ENCODE peak calls at places on chromosome 9, in seven cellular contexts. V is osteoblast, T is MCF 10A, R is AG09319, Y is natural killer cell, U is nephron progenitor cell, A is tibial nerve. W is an unnamed sample.

GRCh38 chr9:120456218-120456617 is 123.7 kb downstream of the CDK5RAP2 start:
- DNase-seq in V (no peak), T (no peak), R (no peak), Y (no peak), U (no peak), A (no peak), W (no peak)

GRCh38 chr9:106800691-106801090 is 62.3 kb upstream of the ZNF462 start:
- DNase-seq in V (no peak), T (peak), R (no peak), Y (no peak), U (no peak), A (no peak), W (no peak)

GRCh38 chr9:93952784-93953491 is 2.2 kb downstream of the BARX1 start:
- DNase-seq in V (no peak), T (no peak), R (no peak), Y (no peak), U (peak), A (no peak), W (no peak)

GRCh38 chr9:13816837-13817236 is 497.1 kb downstream of the NFIB start:
- DNase-seq in V (no peak), T (peak), R (no peak), Y (no peak), U (no peak), A (no peak), W (no peak)

GRCh38 chr9:21392270-21392669 is 7.1 kb upstream of the IFNA2 start:
- DNase-seq in V (no peak), T (peak), R (no peak), Y (no peak), U (no peak), A (no peak), W (no peak)

GRCh38 chr9:35136866-35137265 is 21.2 kb upstream of the ATOSB start:
- DNase-seq in V (no peak), T (peak), R (no peak), Y (no peak), U (no peak), A (no peak), W (no peak)

GRCh38 chr9:92293075-92293354 is 482 bp downstream of the IARS1 start:
- DNase-seq in V (no peak), T (no peak), R (no peak), Y (no peak), U (no peak), A (no peak), W (no peak)

GRCh38 chr9:28073278-28073677 is 500.0 kb upstream of the C9orf72 start:
- DNase-seq in V (no peak), T (peak), R (no peak), Y (no peak), U (peak), A (no peak), W (no peak)

GRCh38 chr9:87336914-87337333 is 160.7 kb upstream of the DAPK1 start:
- DNase-seq in V (peak), T (peak), R (peak), Y (no peak), U (no peak), A (no peak), W (no peak)

GRCh38 chr9:14405176-14405575 is 91.2 kb upstream of the NFIB start:
- DNase-seq in V (no peak), T (no peak), R (no peak), Y (no peak), U (no peak), A (no peak), W (no peak)

GRCh38 chr9:69885474-69885929 is 64.9 kb downstream of the CFAP95 start:
- DNase-seq in V (no peak), T (peak), R (no peak), Y (no peak), U (no peak), A (no peak), W (no peak)

GRCh38 chr9:129232839-129233568 is 54.9 kb upstream of the IER5L start:
- DNase-seq in V (peak), T (peak), R (no peak), Y (no peak), U (no peak), A (no peak), W (no peak)

GRCh38 chr9:126411225-126411947 is 84.8 kb downstream of the MVB12B start:
- DNase-seq in V (peak), T (no peak), R (no peak), Y (no peak), U (no peak), A (no peak), W (no peak)

GRCh38 chr9:130780865-130781504 is 54.1 kb upstream of the ABL1 start:
- DNase-seq in V (peak), T (peak), R (peak), Y (no peak), U (no peak), A (peak), W (no peak)

GRCh38 chr9:104748359-104749031 is 1.0 kb downstream of the NIPSNAP3A start:
- DNase-seq in V (peak), T (peak), R (no peak), Y (no peak), U (no peak), A (no peak), W (no peak)

GRCh38 chr9:2132484-2133082 is 117.4 kb downstream of the SMARCA2 start:
- DNase-seq in V (no peak), T (peak), R (peak), Y (no peak), U (no peak), A (no peak), W (no peak)

GRCh38 chr9:122835313-122835731 is 6.9 kb upstream of the PDCL start:
- DNase-seq in V (no peak), T (no peak), R (no peak), Y (no peak), U (no peak), A (no peak), W (no peak)

GRCh38 chr9:95815153-95815552 is 60.3 kb upstream of the ERCC6L2 start:
- DNase-seq in V (peak), T (peak), R (peak), Y (no peak), U (no peak), A (no peak), W (no peak)

GRCh38 chr9:128913995-128914772 is 6.6 kb upstream of the PHYHD1 start:
- DNase-seq in V (peak), T (no peak), R (no peak), Y (no peak), U (no peak), A (no peak), W (no peak)

GRCh38 chr9:120344230-120344629 is 235.7 kb downstream of the CDK5RAP2 start:
- DNase-seq in V (peak), T (peak), R (peak), Y (no peak), U (no peak), A (no peak), W (no peak)

GRCh38 chr9:76180541-76180940 is 213.7 kb downstream of the RFK start:
- DNase-seq in V (no peak), T (no peak), R (no peak), Y (no peak), U (no peak), A (no peak), W (no peak)

GRCh38 chr9:14542071-14542470 is 151.2 kb downstream of the ZDHHC21 start:
- DNase-seq in V (no peak), T (no peak), R (no peak), Y (no peak), U (no peak), A (no peak), W (no peak)

GRCh38 chr9:111866976-111867375 is 29.6 kb upstream of the UGCG start:
- DNase-seq in V (peak), T (peak), R (peak), Y (no peak), U (no peak), A (no peak), W (no peak)

GRCh38 chr9:16360247-16360646 is 510.2 kb downstream of the BNC2 start:
- DNase-seq in V (no peak), T (no peak), R (no peak), Y (no peak), U (no peak), A (no peak), W (no peak)

GRCh38 chr9:89632136-89633135 is 27.6 kb downstream of the GADD45G start:
- DNase-seq in V (no peak), T (no peak), R (no peak), Y (no peak), U (no peak), A (no peak), W (no peak)

GRCh38 chr9:131951905-131952304 is 127.8 kb downstream of the MED27 start:
- DNase-seq in V (peak), T (no peak), R (peak), Y (no peak), U (no peak), A (peak), W (no peak)

GRCh38 chr9:21096172-21096900 is 18.6 kb upstream of the IFNB1 start:
- DNase-seq in V (no peak), T (peak), R (peak), Y (peak), U (no peak), A (no peak), W (no peak)

GRCh38 chr9:78985084-78985738 is 586.6 kb upstream of the TLE4 start:
- DNase-seq in V (peak), T (no peak), R (no peak), Y (no peak), U (no peak), A (no peak), W (no peak)

GRCh38 chr9:101486693-101487442 is 46.8 kb upstream of the RNF20 start:
- DNase-seq in V (peak), T (peak), R (no peak), Y (no peak), U (peak), A (no peak), W (no peak)
- TF ChIP-seq CTCF in V (no peak), T (peak), R (peak), Y (no peak), U (peak), A (no peak), W (no peak)

GRCh38 chr9:75087824-75088645 is at the start of the genes NMRK1 and OSTF1:
- DNase-seq in V (peak), T (peak), R (peak), Y (peak), U (peak), A (peak), W (peak)

GRCh38 chr9:75089369-75089766 is 1.1 kb downstream of the OSTF1 start:
- DNase-seq in V (no peak), T (no peak), R (no peak), Y (no peak), U (no peak), A (no peak), W (no peak)

GRCh38 chr9:75090579-75090978 is 2.3 kb downstream of the OSTF1 start:
- DNase-seq in V (no peak), T (no peak), R (no peak), Y (no peak), U (no peak), A (no peak), W (no peak)

GRCh38 chr9:75087279-75087823 is 604 bp downstream of the NMRK1 start:
- DNase-seq in V (peak), T (peak), R (peak), Y (peak), U (peak), A (no peak), W (no peak)

DNA sequence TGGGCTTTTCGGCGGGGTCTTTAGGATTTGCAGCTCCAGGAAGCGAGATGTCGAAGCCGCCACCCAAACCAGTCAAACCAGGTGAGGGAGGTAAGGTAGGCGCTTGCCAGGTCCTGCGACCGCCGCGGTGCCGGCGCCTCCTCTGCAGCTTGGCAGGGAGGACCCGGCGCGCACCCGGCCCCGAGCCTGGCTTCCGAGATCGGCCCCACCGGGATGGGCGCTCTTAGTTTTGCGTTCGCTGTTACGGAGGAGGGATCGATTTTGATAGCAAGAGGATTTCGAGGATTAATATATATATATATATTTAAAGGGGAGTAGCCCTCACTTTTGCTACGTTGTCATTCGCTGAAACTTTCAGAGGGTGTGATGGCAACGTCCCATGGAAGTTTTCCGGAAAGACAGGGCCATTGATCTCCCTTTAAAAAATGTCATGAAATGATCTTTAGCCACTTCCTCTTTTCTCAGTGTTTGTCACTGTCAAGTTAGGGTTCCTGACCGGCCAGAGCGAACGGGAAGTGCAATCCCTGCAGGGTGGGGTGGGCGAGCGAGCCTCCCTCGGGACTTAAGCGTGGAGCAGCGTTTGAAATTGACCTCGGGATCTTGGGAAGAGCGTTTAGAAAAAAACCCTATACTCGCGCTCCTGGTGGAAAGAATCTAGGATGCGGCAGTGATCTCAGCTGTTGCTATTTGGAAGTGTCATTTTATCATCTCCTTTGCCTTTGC is 493 bp downstream of the OSTF1 start:
- DNase-seq in V (peak), T (peak), R (no peak), Y (no peak), U (peak), A (no peak), W (peak)
- TF ChIP-seq CTCF in V (peak), T (peak), R (peak), Y (no peak), U (no peak), A (peak), W (no peak)

DNA sequence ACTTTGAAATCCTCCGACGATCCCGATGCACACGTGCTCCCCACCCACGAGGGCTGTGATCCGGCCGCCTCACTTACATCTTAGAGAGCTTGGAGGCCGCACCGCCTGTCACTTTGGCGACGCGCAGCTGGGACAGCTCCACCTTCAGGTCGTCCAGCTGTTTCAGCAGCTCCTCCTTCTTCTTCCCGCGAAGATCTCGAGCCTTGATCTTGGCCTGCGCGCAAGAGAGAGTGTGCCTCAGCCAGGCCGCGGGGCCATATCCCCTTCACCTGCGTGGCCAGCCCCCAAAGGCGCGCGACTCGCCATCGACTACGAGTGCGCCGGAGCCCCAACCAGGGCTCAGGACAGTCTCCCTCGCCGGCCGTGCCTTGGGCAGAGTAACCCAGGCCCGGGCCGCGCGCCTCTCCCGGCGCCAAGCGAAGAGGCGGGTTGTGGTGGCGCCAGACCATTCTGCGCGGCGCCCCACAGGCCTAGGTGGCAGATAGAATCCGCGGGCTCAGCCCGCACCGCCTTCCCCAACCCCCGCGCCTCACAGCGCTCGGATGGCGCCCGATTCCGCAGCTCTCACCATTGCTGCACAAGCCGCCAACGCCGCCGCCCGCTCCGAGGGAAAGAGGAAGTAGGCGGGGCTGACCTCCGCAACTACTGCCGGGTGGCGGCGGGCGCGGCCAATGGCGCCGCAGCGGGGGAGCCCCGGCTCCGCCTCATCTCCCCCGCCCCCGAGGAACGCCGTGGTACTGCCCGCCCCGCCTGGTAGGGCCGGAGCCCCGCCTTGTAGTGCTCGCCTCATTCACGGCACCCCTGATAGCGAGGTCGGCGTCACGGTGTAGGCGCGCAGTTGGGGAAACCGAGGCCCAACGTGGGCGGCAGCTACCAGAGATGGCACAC is at the start of the genes ARPC5L and RPL35:
- DNase-seq in V (peak), T (peak), R (peak), Y (peak), U (peak), A (peak), W (peak)
- TF ChIP-seq CTCF in V (peak), T (no peak), R (peak), Y (peak), U (no peak), A (peak), W (no peak)

GRCh38 chr9:134135343-134136116 is at the start of gene WDR5:
- DNase-seq in V (peak), T (peak), R (peak), Y (peak), U (peak), A (peak), W (peak)
- TF ChIP-seq CTCF in V (peak), T (no peak), R (peak), Y (peak), U (no peak), A (no peak), W (no peak)

GRCh38 chr9:84169240-84169639 is 171.3 kb downstream of the SLC28A3 start:
- DNase-seq in V (no peak), T (peak), R (no peak), Y (no peak), U (no peak), A (no peak), W (no peak)

GRCh38 chr9:84174486-84174885 is 166.1 kb downstream of the SLC28A3 start:
- DNase-seq in V (no peak), T (no peak), R (no peak), Y (no peak), U (no peak), A (no peak), W (no peak)

GRCh38 chr9:84173961-84174360 is 166.6 kb downstream of the SLC28A3 start:
- DNase-seq in V (no peak), T (no peak), R (no peak), Y (no peak), U (no peak), A (no peak), W (no peak)

GRCh38 chr9:84166828-84167400 is 173.6 kb downstream of the SLC28A3 start:
- DNase-seq in V (no peak), T (no peak), R (no peak), Y (no peak), U (no peak), A (no peak), W (no peak)

DNA sequence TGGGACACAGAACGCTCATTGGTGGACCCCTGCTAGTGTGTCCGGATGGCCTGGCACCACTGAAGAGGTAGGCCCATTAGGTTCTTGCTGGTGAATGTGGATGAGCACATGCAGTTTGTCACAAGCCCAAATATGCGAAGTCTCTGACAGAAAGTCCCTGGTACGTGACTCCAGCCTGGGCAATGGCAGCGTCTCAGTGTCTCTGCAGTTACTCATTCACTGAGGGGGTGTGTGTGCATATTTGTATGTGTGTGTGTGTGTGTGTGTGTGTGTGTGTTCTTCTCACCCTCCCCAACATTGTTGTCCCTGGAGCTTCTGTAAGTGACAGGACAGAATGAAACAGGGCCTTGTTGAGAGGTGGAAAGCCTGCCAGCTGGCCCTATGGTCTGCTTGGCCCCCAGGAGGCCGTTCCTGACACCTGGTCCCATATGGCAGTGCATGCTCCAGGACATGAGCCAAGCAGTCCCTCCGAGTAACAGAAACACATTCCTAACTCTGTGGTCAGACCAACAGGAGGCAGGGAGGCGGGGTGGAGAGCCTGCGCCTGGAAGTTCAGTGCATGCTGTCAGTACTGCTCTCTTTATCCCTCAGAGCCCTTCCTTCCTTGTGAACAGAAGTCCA is 169.9 kb downstream of the SLC28A3 start:
- DNase-seq in V (peak), T (peak), R (peak), Y (no peak), U (no peak), A (peak), W (no peak)
- TF ChIP-seq CTCF in V (no peak), T (peak), R (peak), Y (no peak), U (no peak), A (no peak), W (no peak)

DNA sequence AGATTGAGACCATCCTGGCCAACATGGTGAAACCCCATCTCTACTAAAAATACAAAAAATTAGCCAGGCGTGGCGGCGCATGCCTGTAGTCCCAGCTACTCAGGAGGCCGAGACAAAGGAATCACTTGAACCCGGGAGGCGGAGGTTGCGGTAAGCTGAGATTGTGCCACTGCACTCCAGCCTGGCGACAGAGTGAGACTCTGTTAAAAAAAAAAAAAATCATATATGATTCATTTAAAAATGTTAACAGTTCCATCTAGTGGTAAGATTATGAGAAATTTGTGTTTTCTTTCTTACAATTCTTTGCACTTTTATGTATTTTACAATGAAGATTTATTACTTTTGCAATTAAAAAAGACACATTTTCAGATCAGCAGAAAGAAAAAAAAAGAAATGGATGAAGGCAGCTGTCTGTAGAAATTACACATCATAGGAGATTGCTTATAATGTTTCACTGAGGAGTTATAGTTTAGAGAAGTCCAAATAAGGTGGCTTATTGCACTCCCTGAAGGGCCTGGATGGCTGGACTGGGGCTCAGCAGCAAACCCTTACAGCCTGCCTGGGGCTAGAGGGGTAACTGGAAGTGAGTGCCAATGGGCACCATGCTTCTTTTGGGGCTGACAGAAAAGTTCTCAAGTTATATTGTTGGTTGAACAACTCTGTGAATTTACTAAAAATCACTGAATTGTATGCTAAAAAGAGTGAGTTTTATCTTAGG is 20.2 kb downstream of the C9orf153 start:
- DNase-seq in V (peak), T (no peak), R (no peak), Y (no peak), U (no peak), A (no peak), W (no peak)
- TF ChIP-seq CTCF in V (peak), T (peak), R (no peak), Y (no peak), U (no peak), A (no peak), W (no peak)